ENCODE peak calls at places on chromosomes 13 and 19, in seven cellular contexts. C is uterus, S is adipocyte, G is left lung, A is heart left ventricle, X is astrocyte, K is iPS DF 6.9. I is an unnamed sample.

GRCh38 chr19:3374369-3375112 is 8.2 kb downstream of the NFIC start:
- DNase-seq in C (peak; percentile 69), S (no peak), G (no peak), A (peak; percentile 75), X (no peak), K (no peak), I (no peak)

GRCh38 chr13:101773062-101773461 is 320.6 kb downstream of the ITGBL1 start:
- DNase-seq in C (no peak), S (peak; percentile 58), G (no peak), A (no peak), X (no peak), K (no peak), I (no peak)

GRCh38 chr13:71148391-71148790 is 718.6 kb downstream of the DACH1 start:
- DNase-seq in C (no peak), S (no peak), G (no peak), A (no peak), X (no peak), K (no peak), I (no peak)

GRCh38 chr13:109157275-109157674 is 527.9 kb downstream of the MYO16 start:
- DNase-seq in C (no peak), S (no peak), G (no peak), A (no peak), X (no peak), K (no peak), I (no peak)

GRCh38 chr13:52786747-52787146 is 47.1 kb upstream of the CNMD start:
- DNase-seq in C (no peak), S (no peak), G (no peak), A (no peak), X (no peak), K (no peak), I (no peak)

GRCh38 chr13:73767747-73768315 is 366.4 kb downstream of the KLF12 start:
- DNase-seq in C (no peak), S (peak; percentile 7), G (no peak), A (no peak), X (no peak), K (no peak), I (no peak)

GRCh38 chr19:6521718-6522646 is 8.8 kb upstream of the TNFSF9 start:
- DNase-seq in C (no peak), S (no peak), G (no peak), A (no peak), X (no peak), K (no peak), I (peak; percentile 58)

GRCh38 chr13:35700661-35701060 is 224.2 kb upstream of the MAB21L1 start:
- DNase-seq in C (no peak), S (peak; percentile 64), G (no peak), A (no peak), X (peak; percentile 74), K (no peak), I (no peak)

GRCh38 chr13:71056581-71056980 is 810.4 kb downstream of the DACH1 start:
- DNase-seq in C (no peak), S (no peak), G (no peak), A (no peak), X (no peak), K (no peak), I (no peak)

GRCh38 chr19:55261671-55262126 is 2.9 kb upstream of the PPP6R1 start:
- DNase-seq in C (no peak), S (no peak), G (no peak), A (no peak), X (no peak), K (no peak), I (no peak)

GRCh38 chr13:69856331-69856730 is 251.3 kb upstream of the ATXN8OS start:
- DNase-seq in C (no peak), S (no peak), G (no peak), A (no peak), X (peak; percentile 0), K (peak; percentile 4), I (no peak)

GRCh38 chr19:1264801-1265610 is 4.1 kb upstream of the CIRBP start:
- DNase-seq in C (peak; percentile 85), S (peak; percentile 90), G (peak; percentile 92), A (peak; percentile 82), X (peak; percentile 76), K (no peak), I (peak; percentile 70)

DNA sequence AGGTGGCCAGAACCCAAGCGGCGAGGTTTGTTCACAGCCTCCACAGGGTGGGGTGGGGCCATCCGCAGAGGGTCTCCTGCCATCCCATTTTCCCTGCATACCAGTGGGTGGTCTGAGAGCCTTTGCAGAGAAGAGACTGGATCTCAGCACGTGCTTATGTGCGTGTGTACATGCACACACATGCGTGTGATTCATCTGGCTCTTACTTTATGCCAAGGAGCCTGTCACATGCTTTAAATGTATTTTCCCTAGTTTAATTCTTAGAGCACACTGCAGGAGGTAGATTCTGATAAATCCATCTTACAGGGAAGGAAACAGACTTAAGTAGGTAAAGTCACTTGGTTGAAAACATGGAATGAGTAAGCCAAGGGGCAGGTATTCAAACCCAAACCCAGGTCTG is 47.1 kb downstream of the CAPN12 start:
- DNase-seq in C (no peak), S (no peak), G (no peak), A (no peak), X (no peak), K (no peak), I (no peak)
- H3K36me3 ChIP-seq in C (no peaks in the 10 kb centered on the region), S (peaks cover 38% of the 10 kb centered on the region), G (peaks cover 48% of the 10 kb centered on the region), A (peaks cover 39% of the 10 kb centered on the region), X (peaks cover 30% of the 10 kb centered on the region), K (peaks cover 9% of the 10 kb centered on the region), I (peaks cover 52% of the 10 kb centered on the region)

DNA sequence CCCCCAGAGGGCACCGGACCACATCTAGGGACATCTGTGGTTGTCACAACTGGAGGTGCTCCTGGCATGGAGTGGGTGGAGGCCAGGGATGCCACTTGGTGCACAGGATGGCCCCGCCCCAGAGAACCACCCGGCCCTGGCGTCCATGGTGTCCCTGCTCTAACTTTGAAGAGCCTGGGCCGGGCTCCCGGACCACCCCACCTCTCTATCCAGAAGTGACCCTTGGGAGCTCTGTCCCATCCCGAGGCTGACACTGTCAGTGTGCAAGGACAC is 22.9 kb upstream of the MYDGF start:
- DNase-seq in C (no peak), S (no peak), G (no peak), A (no peak), X (no peak), K (no peak), I (no peak)
- H3K36me3 ChIP-seq in C (no peaks in the 10 kb centered on the region), S (peaks cover 79% of the 10 kb centered on the region), G (peaks cover 98% of the 10 kb centered on the region), A (peaks cover 96% of the 10 kb centered on the region), X (peaks cover 37% of the 10 kb centered on the region), K (peaks cover 61% of the 10 kb centered on the region), I (peaks cover 97% of the 10 kb centered on the region)

DNA sequence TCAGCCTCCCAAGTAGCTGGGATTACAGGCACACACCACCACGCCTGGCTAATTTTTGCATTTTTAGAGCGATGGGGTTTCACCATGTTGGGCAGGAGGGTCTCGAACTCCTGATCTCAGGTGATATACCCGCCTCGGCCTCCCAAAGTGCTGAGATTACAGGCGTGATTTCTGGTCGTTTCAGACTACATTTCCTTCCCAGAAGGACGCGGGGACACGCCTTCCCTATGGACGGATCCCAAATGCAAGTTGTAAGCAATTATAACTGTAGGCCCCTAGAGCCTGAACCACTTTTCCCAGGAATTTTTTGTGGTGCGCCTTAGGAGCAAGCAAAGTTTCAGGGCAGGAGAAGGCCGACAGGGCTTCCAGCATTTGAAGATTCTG is 17.8 kb upstream of the ZNF331 start:
- DNase-seq in C (peak; percentile 22), S (no peak), G (no peak), A (no peak), X (no peak), K (no peak), I (no peak)
- H3K36me3 ChIP-seq in C (no peaks in the 10 kb centered on the region), S (no peaks in the 10 kb centered on the region), G (no peaks in the 10 kb centered on the region), A (no peaks in the 10 kb centered on the region), X (no peaks in the 10 kb centered on the region), K (no peaks in the 10 kb centered on the region), I (no peaks in the 10 kb centered on the region)

DNA sequence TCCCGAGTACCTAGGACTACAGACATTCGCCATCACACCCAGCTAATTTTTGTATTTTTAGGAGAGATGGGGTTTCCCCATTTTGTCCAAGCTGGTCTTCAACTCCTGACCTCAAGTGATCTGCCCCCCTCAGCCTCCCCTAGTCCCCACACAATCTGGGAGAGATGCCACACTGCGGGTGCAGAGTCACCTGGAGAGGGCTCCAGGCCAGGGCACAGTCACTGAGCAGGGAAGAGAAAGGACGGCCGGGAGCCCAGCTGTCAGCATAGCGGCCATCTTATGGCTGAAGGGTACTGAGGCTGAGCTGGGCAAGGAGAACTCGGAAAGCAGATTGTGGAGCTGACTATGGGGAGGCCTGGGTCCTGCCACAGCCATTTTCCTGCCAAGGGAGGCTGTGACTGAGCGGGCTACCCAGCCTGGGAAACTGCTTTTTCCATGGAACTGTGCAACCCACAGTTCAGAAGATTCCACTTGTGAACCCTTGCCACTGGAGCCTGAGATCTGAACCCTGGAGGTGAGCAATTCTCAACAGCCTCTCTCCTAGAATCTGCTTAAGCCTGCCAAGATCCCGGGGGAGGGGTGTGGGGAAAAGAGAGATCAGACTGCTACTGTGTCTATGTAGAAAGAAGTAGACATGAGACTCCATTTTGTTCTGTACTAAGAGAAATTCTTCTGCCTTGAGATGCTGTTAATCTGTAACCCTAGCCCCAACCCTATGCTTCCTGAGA is 109.2 kb downstream of the ZNF486 start:
- DNase-seq in C (no peak), S (no peak), G (no peak), A (no peak), X (no peak), K (no peak), I (no peak)
- H3K36me3 ChIP-seq in C (no peaks in the 10 kb centered on the region), S (no peaks in the 10 kb centered on the region), G (no peaks in the 10 kb centered on the region), A (no peaks in the 10 kb centered on the region), X (no peaks in the 10 kb centered on the region), K (no peaks in the 10 kb centered on the region), I (no peaks in the 10 kb centered on the region)